ENCODE peak calls at places on chromosome 3, in five cellular contexts. L is fibroblast of mammary gland, S is HL-60, C is PC-3, T is heart left ventricle. U is an unnamed sample.

GRCh38 chr3:177652556-177653290 is 455.4 kb upstream of the TBL1XR1 start:
- DNase-seq in T (no peak), L (no peak), S (no peak), C (no peak), U (no peak)

GRCh38 chr3:25663324-25664065 is 1.2 kb downstream of the TOP2B start:
- DNase-seq in L (peak; percentile 25), C (peak; percentile 52), T (no peak), S (peak; percentile 27), U (peak; percentile 46)

GRCh38 chr3:150737874-150738679 is 24.9 kb downstream of the SIAH2 start:
- DNase-seq in T (no peak), S (peak; percentile 57), L (peak; percentile 62), C (peak; percentile 60), U (no peak)

GRCh38 chr3:54073386-54073785 is 49.0 kb upstream of the CACNA2D3 start:
- DNase-seq in C (no peak), S (no peak), L (no peak), T (no peak), U (no peak)

GRCh38 chr3:42572278-42572677 is 9.5 kb downstream of the SEC22C start:
- DNase-seq in S (peak; percentile 47), C (peak; percentile 72), L (peak; percentile 46), T (no peak), U (no peak)

GRCh38 chr3:27659279-27660021 is 62.7 kb downstream of the EOMES start:
- DNase-seq in L (peak; percentile 62), C (peak; percentile 72), T (peak; percentile 40), S (peak; percentile 42), U (no peak)

GRCh38 chr3:46378426-46378942 is 7.7 kb downstream of the CCR5 start:
- DNase-seq in L (peak; percentile 57), S (peak; percentile 77), C (peak; percentile 83), T (peak; percentile 59), U (no peak)

GRCh38 chr3:192727032-192727847 is at the start of gene FGF12:
- DNase-seq in C (peak; percentile 52), S (no peak), T (peak; percentile 85), L (peak; percentile 17), U (no peak)

GRCh38 chr3:178205750-178206149 is 330.5 kb upstream of the KCNMB2 start:
- DNase-seq in L (no peak), T (no peak), S (no peak), C (no peak), U (no peak)

GRCh38 chr3:127784283-127784682 is 38.0 kb downstream of the MGLL start:
- DNase-seq in C (no peak), T (no peak), S (no peak), L (no peak), U (no peak)

GRCh38 chr3:33377931-33378330 is 62.3 kb downstream of the UBP1 start:
- DNase-seq in T (no peak), S (no peak), C (peak; percentile 73), L (peak; percentile 82), U (no peak)

GRCh38 chr3:185062221-185062620 is 90.6 kb downstream of the C3orf70 start:
- DNase-seq in S (no peak), T (no peak), C (no peak), L (no peak), U (no peak)

GRCh38 chr3:47365213-47366153 is 15.3 kb upstream of the PTPN23 start:
- DNase-seq in T (no peak), L (peak; percentile 85), S (no peak), C (peak; percentile 86), U (no peak)

GRCh38 chr3:42179110-42179725 is 86.8 kb downstream of the CCK start:
- DNase-seq in T (no peak), S (no peak), C (peak; percentile 97), L (peak; percentile 89), U (no peak)

GRCh38 chr3:56251343-56251945 is 216.8 kb downstream of the ERC2 start:
- DNase-seq in C (peak; percentile 76), L (peak; percentile 64), S (peak; percentile 15), T (no peak), U (peak; percentile 3)

GRCh38 chr3:52388933-52389332 is 56.0 kb downstream of the SEMA3G start:
- DNase-seq in C (peak; percentile 14), L (no peak), S (no peak), T (no peak), U (no peak)

GRCh38 chr3:125194849-125195601 is 17.5 kb downstream of the SLC12A8 start:
- DNase-seq in C (no peak), L (peak; percentile 59), S (no peak), T (no peak), U (no peak)

GRCh38 chr3:186640473-186640818 is 247 bp downstream of the FETUB start:
- DNase-seq in L (peak; percentile 39), T (no peak), C (peak; percentile 64), S (no peak), U (no peak)

GRCh38 chr3:181317521-181317920 is 328.0 kb upstream of the DNAJC19 start:
- DNase-seq in L (no peak), T (no peak), C (no peak), S (no peak), U (no peak)

GRCh38 chr3:37935756-37936666 is 54.6 kb upstream of the VILL start:
- DNase-seq in T (no peak), S (no peak), L (peak; percentile 95), C (peak; percentile 94), U (no peak)

GRCh38 chr3:130850044-130850797 is 43.7 kb upstream of the ATP2C1 start:
- DNase-seq in L (peak; percentile 62), T (peak; percentile 39), S (peak; percentile 86), C (peak; percentile 31), U (peak; percentile 87)

GRCh38 chr3:134955874-134956273 is 160.8 kb downstream of the EPHB1 start:
- DNase-seq in C (no peak), S (no peak), L (no peak), T (no peak), U (no peak)

DNA sequence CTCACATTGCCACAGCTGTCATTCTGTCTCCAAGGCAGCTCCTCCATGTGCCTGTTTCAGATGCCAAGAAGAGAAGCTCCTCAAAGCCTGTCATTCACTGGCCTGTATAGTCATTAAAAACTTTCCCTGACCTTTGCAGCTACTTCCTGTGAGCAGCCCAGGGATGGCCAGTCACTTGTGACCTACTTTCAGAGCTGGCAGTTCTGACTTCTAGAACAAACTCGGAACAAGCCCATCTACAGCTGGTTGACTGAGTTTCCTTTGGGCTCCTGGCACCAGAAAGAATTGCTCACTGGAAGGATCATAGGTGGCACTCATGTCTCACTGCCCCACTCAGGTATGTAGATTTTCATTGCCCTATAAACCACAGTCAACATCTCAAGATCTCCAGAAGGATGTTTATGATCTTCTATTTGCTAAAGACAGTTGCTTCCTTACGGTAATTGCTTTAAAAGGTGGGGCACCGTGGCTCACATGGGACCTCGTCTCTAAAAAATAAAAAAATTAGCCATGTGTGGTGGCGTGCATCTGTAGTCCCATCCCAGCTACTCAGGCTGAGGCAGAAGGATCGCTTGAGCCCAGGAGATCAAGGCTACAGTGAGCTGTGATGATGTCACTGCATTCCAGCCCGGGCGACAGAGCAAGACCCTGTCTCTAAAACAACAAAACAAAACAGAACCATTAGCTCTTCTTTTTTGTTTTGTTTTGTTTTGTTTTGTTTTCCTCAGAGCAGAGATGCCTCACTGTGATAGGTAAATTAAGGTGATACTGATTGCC is 11.2 kb upstream of the ATP13A3 start:
- DNase-seq in T (no peak), S (no peak), L (peak; percentile 61), C (peak; percentile 90), U (no peak)
- H3K4me3 ChIP-seq in T (no peak overlapping the region), S (no peak overlapping the region), L (no peak overlapping the region), C (peak overlapping the region; percentile 8), U (no peak overlapping the region)

GRCh38 chr3:159779883-159780282 is 208.8 kb upstream of the IL12A start:
- DNase-seq in T (no peak), L (no peak), C (peak; percentile 66), S (no peak), U (no peak)

GRCh38 chr3:159782724-159783421 is 205.8 kb upstream of the IL12A start:
- DNase-seq in L (no peak), S (no peak), C (peak; percentile 80), T (no peak), U (no peak)

GRCh38 chr3:159785276-159785675 is 203.4 kb upstream of the IL12A start:
- DNase-seq in S (no peak), L (peak; percentile 33), T (no peak), C (peak; percentile 91), U (no peak)

GRCh38 chr3:159783780-159784747 is 204.6 kb upstream of the IL12A start:
- DNase-seq in L (no peak), S (no peak), C (no peak), T (no peak), U (no peak)

DNA sequence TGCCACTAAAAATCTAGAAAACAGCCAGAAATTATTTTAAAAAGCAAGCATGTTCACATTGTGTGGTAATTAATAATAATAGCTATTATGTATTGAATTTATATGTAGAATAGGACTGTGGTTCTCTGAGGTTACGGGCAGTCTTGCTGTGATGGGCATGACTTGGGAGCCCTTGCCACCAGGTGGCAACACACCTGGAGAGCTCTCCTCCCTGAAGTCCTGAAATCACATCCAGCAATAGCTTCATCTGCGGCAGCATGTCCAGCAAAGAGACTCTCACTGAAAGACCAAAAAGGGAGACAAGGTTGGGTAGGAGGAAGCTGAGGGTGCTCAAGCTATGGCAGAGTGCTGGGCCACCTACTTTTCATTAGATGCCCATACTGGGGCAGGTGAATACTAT is 206.8 kb upstream of the IL12A start:
- DNase-seq in T (no peak), S (no peak), C (peak; percentile 40), L (no peak), U (no peak)
- TF ChIP-seq CTCF in T (no peak), S (no peak), C (peak; percentile 65), L (no peak), U (no peak)

DNA sequence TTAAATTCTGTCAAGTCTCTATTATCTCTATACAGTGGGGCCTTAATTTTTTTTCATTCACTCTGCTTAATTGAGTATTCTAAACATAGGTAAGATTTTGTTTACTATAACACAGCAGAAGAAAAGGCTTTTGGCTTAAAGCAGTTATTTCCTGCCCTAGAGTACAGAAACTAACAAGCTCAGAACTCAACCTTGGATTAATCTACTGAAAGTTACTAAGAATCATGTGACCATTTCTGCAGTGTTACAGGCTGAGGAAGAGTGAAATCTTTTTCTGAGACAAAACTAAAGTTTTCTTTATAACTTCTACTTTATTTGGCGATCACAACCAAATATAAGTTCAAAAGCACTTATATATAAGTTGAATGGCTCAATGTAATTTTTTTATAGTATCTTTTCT is 240.8 kb upstream of the NAALADL2 start:
- DNase-seq in T (no peak), C (no peak), L (no peak), S (no peak), U (no peak)
- H3K4me3 ChIP-seq in T (no peak overlapping the region), C (no peak overlapping the region), L (no peak overlapping the region), S (no peak overlapping the region), U (no peak overlapping the region)

GRCh38 chr3:194007598-194008337 is 128.2 kb upstream of the HES1 start:
- DNase-seq in L (no peak), C (no peak), T (no peak), S (no peak), U (no peak)

GRCh38 chr3:194009019-194009418 is 126.9 kb upstream of the HES1 start:
- DNase-seq in T (no peak), S (no peak), L (no peak), C (no peak), U (no peak)

GRCh38 chr3:194009892-194010533 is 125.9 kb upstream of the HES1 start:
- DNase-seq in L (no peak), T (no peak), S (no peak), C (no peak), U (no peak)

GRCh38 chr3:194003128-194004057 is 132.6 kb upstream of the HES1 start:
- DNase-seq in S (peak; percentile 70), T (peak; percentile 92), C (peak; percentile 90), L (peak; percentile 97), U (no peak)

GRCh38 chr3:194006102-194006501 is 129.8 kb upstream of the HES1 start:
- DNase-seq in T (no peak), S (no peak), L (no peak), C (no peak), U (no peak)
- TF ChIP-seq CTCF in T (no peak), S (no peak), L (no peak), C (no peak), U (no peak)